ENCODE peak calls at places on chromosomes 4 and X, in six cellular contexts. One of them, this sample, is unnamed.
A peak's percentile ranks its signal among the peaks of the same experiment; 100 is the strongest.

GRCh38 chr4:25223770-25224375 is 10.0 kb upstream of the PI4K2B start:
- DNase-seq in stimulated activated CD8-positive, alpha-beta memory T cell treated with anti-CD3 and anti-CD28 coated beads, Interleukin-15, amount 100 ng/mL, for 24 hours: no peak
- DNase-seq in glutamatergic neuron: no peak
- DNase-seq in stimulated activated CD4-positive, alpha-beta T cell treated with anti-CD3 and anti-CD28 coated beads, Interleukin-4, amount 100 ng/mL, for 4 hours: no peak
- DNase-seq in AG10803: peak; percentile 16
- DNase-seq in stomach: no peak
- DNase-seq in this sample: peak; percentile 42

GRCh38 chr4:102477657-102478056 is 23.5 kb upstream of the NFKB1 start:
- DNase-seq in stomach: no peak
- DNase-seq in stimulated activated CD4-positive, alpha-beta T cell treated with anti-CD3 and anti-CD28 coated beads, Interleukin-4, amount 100 ng/mL, for 4 hours: no peak
- DNase-seq in glutamatergic neuron: no peak
- DNase-seq in stimulated activated CD8-positive, alpha-beta memory T cell treated with anti-CD3 and anti-CD28 coated beads, Interleukin-15, amount 100 ng/mL, for 24 hours: no peak
- DNase-seq in AG10803: peak; percentile 9
- DNase-seq in this sample: peak; percentile 65

GRCh38 chrX:9604111-9604907 is 139.5 kb downstream of the TBL1X start:
- DNase-seq in stomach: no peak
- DNase-seq in glutamatergic neuron: no peak
- DNase-seq in stimulated activated CD8-positive, alpha-beta memory T cell treated with anti-CD3 and anti-CD28 coated beads, Interleukin-15, amount 100 ng/mL, for 24 hours: no peak
- DNase-seq in AG10803: peak; percentile 59
- DNase-seq in stimulated activated CD4-positive, alpha-beta T cell treated with anti-CD3 and anti-CD28 coated beads, Interleukin-4, amount 100 ng/mL, for 4 hours: no peak
- DNase-seq in this sample: no peak

GRCh38 chrX:37912286-37912685 is 64.9 kb upstream of the DYNLT3 start:
- DNase-seq in stimulated activated CD4-positive, alpha-beta T cell treated with anti-CD3 and anti-CD28 coated beads, Interleukin-4, amount 100 ng/mL, for 4 hours: no peak
- DNase-seq in glutamatergic neuron: no peak
- DNase-seq in stomach: no peak
- DNase-seq in stimulated activated CD8-positive, alpha-beta memory T cell treated with anti-CD3 and anti-CD28 coated beads, Interleukin-15, amount 100 ng/mL, for 24 hours: no peak
- DNase-seq in AG10803: peak; percentile 11
- DNase-seq in this sample: no peak

GRCh38 chr4:8191136-8191747 is 7.8 kb upstream of the SH3TC1 start:
- DNase-seq in stimulated activated CD8-positive, alpha-beta memory T cell treated with anti-CD3 and anti-CD28 coated beads, Interleukin-15, amount 100 ng/mL, for 24 hours: no peak
- DNase-seq in stimulated activated CD4-positive, alpha-beta T cell treated with anti-CD3 and anti-CD28 coated beads, Interleukin-4, amount 100 ng/mL, for 4 hours: no peak
- DNase-seq in AG10803: peak; percentile 9
- DNase-seq in stomach: peak; percentile 63
- DNase-seq in glutamatergic neuron: peak; percentile 6
- DNase-seq in this sample: peak; percentile 83

GRCh38 chrX:103250977-103251376 is 4.0 kb downstream of the TCEAL8 start:
- DNase-seq in AG10803: no peak
- DNase-seq in stimulated activated CD4-positive, alpha-beta T cell treated with anti-CD3 and anti-CD28 coated beads, Interleukin-4, amount 100 ng/mL, for 4 hours: no peak
- DNase-seq in stimulated activated CD8-positive, alpha-beta memory T cell treated with anti-CD3 and anti-CD28 coated beads, Interleukin-15, amount 100 ng/mL, for 24 hours: no peak
- DNase-seq in glutamatergic neuron: no peak
- DNase-seq in stomach: no peak
- DNase-seq in this sample: no peak

GRCh38 chr4:69546121-69546520 is 50.4 kb upstream of the UGT2B4 start:
- DNase-seq in stomach: no peak
- DNase-seq in stimulated activated CD8-positive, alpha-beta memory T cell treated with anti-CD3 and anti-CD28 coated beads, Interleukin-15, amount 100 ng/mL, for 24 hours: no peak
- DNase-seq in stimulated activated CD4-positive, alpha-beta T cell treated with anti-CD3 and anti-CD28 coated beads, Interleukin-4, amount 100 ng/mL, for 4 hours: no peak
- DNase-seq in glutamatergic neuron: no peak
- DNase-seq in AG10803: no peak
- DNase-seq in this sample: peak; percentile 97

GRCh38 chrX:103774070-103774642 is 2.5 kb upstream of the PLP1 start:
- DNase-seq in stomach: no peak
- DNase-seq in stimulated activated CD4-positive, alpha-beta T cell treated with anti-CD3 and anti-CD28 coated beads, Interleukin-4, amount 100 ng/mL, for 4 hours: no peak
- DNase-seq in glutamatergic neuron: no peak
- DNase-seq in stimulated activated CD8-positive, alpha-beta memory T cell treated with anti-CD3 and anti-CD28 coated beads, Interleukin-15, amount 100 ng/mL, for 24 hours: no peak
- DNase-seq in AG10803: peak; percentile 52
- DNase-seq in this sample: peak; percentile 12

GRCh38 chrX:114049063-114049462 is 534.8 kb upstream of the HTR2C start:
- DNase-seq in stimulated activated CD4-positive, alpha-beta T cell treated with anti-CD3 and anti-CD28 coated beads, Interleukin-4, amount 100 ng/mL, for 4 hours: no peak
- DNase-seq in AG10803: no peak
- DNase-seq in stimulated activated CD8-positive, alpha-beta memory T cell treated with anti-CD3 and anti-CD28 coated beads, Interleukin-15, amount 100 ng/mL, for 24 hours: no peak
- DNase-seq in glutamatergic neuron: no peak
- DNase-seq in stomach: no peak
- DNase-seq in this sample: no peak

GRCh38 chr4:149264093-149264733 is 551.4 kb downstream of the IQCM start:
- DNase-seq in AG10803: peak; percentile 67
- DNase-seq in glutamatergic neuron: peak; percentile 40
- DNase-seq in stomach: peak; percentile 25
- DNase-seq in stimulated activated CD4-positive, alpha-beta T cell treated with anti-CD3 and anti-CD28 coated beads, Interleukin-4, amount 100 ng/mL, for 4 hours: no peak
- DNase-seq in stimulated activated CD8-positive, alpha-beta memory T cell treated with anti-CD3 and anti-CD28 coated beads, Interleukin-15, amount 100 ng/mL, for 24 hours: no peak
- DNase-seq in this sample: peak; percentile 57

GRCh38 chr4:67684839-67685531 is 16.0 kb downstream of the UBA6 start:
- DNase-seq in stimulated activated CD8-positive, alpha-beta memory T cell treated with anti-CD3 and anti-CD28 coated beads, Interleukin-15, amount 100 ng/mL, for 24 hours: no peak
- DNase-seq in glutamatergic neuron: no peak
- DNase-seq in stimulated activated CD4-positive, alpha-beta T cell treated with anti-CD3 and anti-CD28 coated beads, Interleukin-4, amount 100 ng/mL, for 4 hours: no peak
- DNase-seq in AG10803: peak; percentile 39
- DNase-seq in stomach: no peak
- DNase-seq in this sample: peak; percentile 51

GRCh38 chr4:3648731-3649130 is 116.5 kb upstream of the LRPAP1 start:
- DNase-seq in stomach: no peak
- DNase-seq in AG10803: no peak
- DNase-seq in stimulated activated CD8-positive, alpha-beta memory T cell treated with anti-CD3 and anti-CD28 coated beads, Interleukin-15, amount 100 ng/mL, for 24 hours: no peak
- DNase-seq in stimulated activated CD4-positive, alpha-beta T cell treated with anti-CD3 and anti-CD28 coated beads, Interleukin-4, amount 100 ng/mL, for 4 hours: no peak
- DNase-seq in glutamatergic neuron: no peak
- DNase-seq in this sample: no peak

GRCh38 chr4:72314869-72315268 is 254.2 kb downstream of the ADAMTS3 start:
- DNase-seq in stomach: no peak
- DNase-seq in stimulated activated CD8-positive, alpha-beta memory T cell treated with anti-CD3 and anti-CD28 coated beads, Interleukin-15, amount 100 ng/mL, for 24 hours: no peak
- DNase-seq in stimulated activated CD4-positive, alpha-beta T cell treated with anti-CD3 and anti-CD28 coated beads, Interleukin-4, amount 100 ng/mL, for 4 hours: no peak
- DNase-seq in AG10803: peak; percentile 90
- DNase-seq in glutamatergic neuron: no peak
- DNase-seq in this sample: peak; percentile 71

GRCh38 chr4:108072300-108072699 is 82.6 kb downstream of the HADH start:
- DNase-seq in stimulated activated CD8-positive, alpha-beta memory T cell treated with anti-CD3 and anti-CD28 coated beads, Interleukin-15, amount 100 ng/mL, for 24 hours: no peak
- DNase-seq in AG10803: no peak
- DNase-seq in stimulated activated CD4-positive, alpha-beta T cell treated with anti-CD3 and anti-CD28 coated beads, Interleukin-4, amount 100 ng/mL, for 4 hours: no peak
- DNase-seq in stomach: no peak
- DNase-seq in glutamatergic neuron: no peak
- DNase-seq in this sample: no peak

GRCh38 chrX:54492340-54492739 is 3.7 kb downstream of the FGD1 start:
- DNase-seq in stimulated activated CD4-positive, alpha-beta T cell treated with anti-CD3 and anti-CD28 coated beads, Interleukin-4, amount 100 ng/mL, for 4 hours: no peak
- DNase-seq in stimulated activated CD8-positive, alpha-beta memory T cell treated with anti-CD3 and anti-CD28 coated beads, Interleukin-15, amount 100 ng/mL, for 24 hours: no peak
- DNase-seq in glutamatergic neuron: no peak
- DNase-seq in stomach: no peak
- DNase-seq in AG10803: peak; percentile 57
- DNase-seq in this sample: peak; percentile 40

GRCh38 chr4:146522862-146523205 is 1.1 kb upstream of the SLC10A7 start:
- DNase-seq in glutamatergic neuron: no peak
- DNase-seq in stimulated activated CD8-positive, alpha-beta memory T cell treated with anti-CD3 and anti-CD28 coated beads, Interleukin-15, amount 100 ng/mL, for 24 hours: no peak
- DNase-seq in stimulated activated CD4-positive, alpha-beta T cell treated with anti-CD3 and anti-CD28 coated beads, Interleukin-4, amount 100 ng/mL, for 4 hours: no peak
- DNase-seq in stomach: no peak
- DNase-seq in AG10803: no peak
- DNase-seq in this sample: peak; percentile 17

GRCh38 chr4:144948009-144948408 is 150.0 kb downstream of the ANAPC10 start:
- DNase-seq in glutamatergic neuron: no peak
- DNase-seq in AG10803: no peak
- DNase-seq in stimulated activated CD8-positive, alpha-beta memory T cell treated with anti-CD3 and anti-CD28 coated beads, Interleukin-15, amount 100 ng/mL, for 24 hours: no peak
- DNase-seq in stimulated activated CD4-positive, alpha-beta T cell treated with anti-CD3 and anti-CD28 coated beads, Interleukin-4, amount 100 ng/mL, for 4 hours: no peak
- DNase-seq in stomach: no peak
- DNase-seq in this sample: no peak

GRCh38 chr4:2469192-2469984 is 482 bp downstream of the RNF4 start:
- DNase-seq in glutamatergic neuron: peak; percentile 53
- DNase-seq in stimulated activated CD8-positive, alpha-beta memory T cell treated with anti-CD3 and anti-CD28 coated beads, Interleukin-15, amount 100 ng/mL, for 24 hours: peak; percentile 47
- DNase-seq in AG10803: peak; percentile 41
- DNase-seq in stimulated activated CD4-positive, alpha-beta T cell treated with anti-CD3 and anti-CD28 coated beads, Interleukin-4, amount 100 ng/mL, for 4 hours: peak; percentile 72
- DNase-seq in stomach: peak; percentile 67
- DNase-seq in this sample: peak; percentile 38

GRCh38 chr4:185651851-185652250 is 116.5 kb upstream of the PDLIM3 start:
- DNase-seq in stomach: no peak
- DNase-seq in glutamatergic neuron: no peak
- DNase-seq in AG10803: no peak
- DNase-seq in stimulated activated CD4-positive, alpha-beta T cell treated with anti-CD3 and anti-CD28 coated beads, Interleukin-4, amount 100 ng/mL, for 4 hours: no peak
- DNase-seq in stimulated activated CD8-positive, alpha-beta memory T cell treated with anti-CD3 and anti-CD28 coated beads, Interleukin-15, amount 100 ng/mL, for 24 hours: no peak
- DNase-seq in this sample: no peak

GRCh38 chrX:9873952-9874351 is 87.7 kb downstream of the SHROOM2 start:
- DNase-seq in AG10803: no peak
- DNase-seq in glutamatergic neuron: peak; percentile 58
- DNase-seq in stimulated activated CD4-positive, alpha-beta T cell treated with anti-CD3 and anti-CD28 coated beads, Interleukin-4, amount 100 ng/mL, for 4 hours: peak; percentile 26
- DNase-seq in stimulated activated CD8-positive, alpha-beta memory T cell treated with anti-CD3 and anti-CD28 coated beads, Interleukin-15, amount 100 ng/mL, for 24 hours: no peak
- DNase-seq in stomach: peak; percentile 52
- DNase-seq in this sample: peak; percentile 22

GRCh38 chr4:176340871-176341685 is 21.3 kb downstream of the SPCS3 start:
- DNase-seq in stimulated activated CD4-positive, alpha-beta T cell treated with anti-CD3 and anti-CD28 coated beads, Interleukin-4, amount 100 ng/mL, for 4 hours: no peak
- DNase-seq in glutamatergic neuron: no peak
- DNase-seq in stimulated activated CD8-positive, alpha-beta memory T cell treated with anti-CD3 and anti-CD28 coated beads, Interleukin-15, amount 100 ng/mL, for 24 hours: no peak
- DNase-seq in stomach: no peak
- DNase-seq in AG10803: peak; percentile 50
- DNase-seq in this sample: peak; percentile 51